ENCODE peak calls at places on chromosomes 3 and 15, in ten cellular contexts. One of them, this sample, is unnamed.
A peak's percentile ranks its signal among the peaks of the same experiment; 100 is the strongest.

GRCh38 chr15:48596841-48597240 is 48.7 kb downstream of the FBN1 start:
- DNase-seq in choroid plexus epithelial cell: no peak
- DNase-seq in ovary: no peak
- DNase-seq in A549: no peak
- DNase-seq in AG04450: no peak
- DNase-seq in SK-N-SH: no peak
- DNase-seq in cardiac fibroblast: no peak
- DNase-seq in BJ: no peak
- DNase-seq in tibial artery: no peak
- DNase-seq in astrocyte of the spinal cord: no peak
- DNase-seq in this sample: no peak

GRCh38 chr15:42796955-42797779 is 60.2 kb upstream of the CDAN1 start:
- DNase-seq in choroid plexus epithelial cell: peak; percentile 26
- DNase-seq in ovary: no peak
- DNase-seq in A549: no peak
- DNase-seq in AG04450: no peak
- DNase-seq in SK-N-SH: no peak
- DNase-seq in cardiac fibroblast: peak; percentile 48
- DNase-seq in BJ: no peak
- DNase-seq in tibial artery: no peak
- DNase-seq in astrocyte of the spinal cord: peak; percentile 19
- DNase-seq in this sample: no peak

GRCh38 chr3:166864473-166865467 is 515.3 kb downstream of the ZBBX start:
- DNase-seq in choroid plexus epithelial cell: no peak
- DNase-seq in ovary: no peak
- DNase-seq in A549: no peak
- DNase-seq in AG04450: no peak
- DNase-seq in SK-N-SH: no peak
- DNase-seq in cardiac fibroblast: no peak
- DNase-seq in BJ: no peak
- DNase-seq in tibial artery: no peak
- DNase-seq in astrocyte of the spinal cord: no peak
- DNase-seq in this sample: no peak

GRCh38 chr3:10408680-10409079 is 87.8 kb upstream of the SEC13 start:
- DNase-seq in choroid plexus epithelial cell: peak; percentile 15
- DNase-seq in ovary: no peak
- DNase-seq in A549: no peak
- DNase-seq in AG04450: no peak
- DNase-seq in SK-N-SH: no peak
- DNase-seq in cardiac fibroblast: no peak
- DNase-seq in BJ: no peak
- DNase-seq in tibial artery: no peak
- DNase-seq in astrocyte of the spinal cord: no peak
- DNase-seq in this sample: no peak

GRCh38 chr3:124599779-124600693 is 130.2 kb upstream of the UMPS start:
- DNase-seq in choroid plexus epithelial cell: no peak
- DNase-seq in ovary: no peak
- DNase-seq in A549: peak; percentile 9
- DNase-seq in AG04450: no peak
- DNase-seq in SK-N-SH: no peak
- DNase-seq in cardiac fibroblast: no peak
- DNase-seq in BJ: no peak
- DNase-seq in tibial artery: no peak
- DNase-seq in astrocyte of the spinal cord: no peak
- DNase-seq in this sample: no peak

GRCh38 chr3:11784962-11785361 is 61.7 kb downstream of the TAMM41 start:
- DNase-seq in choroid plexus epithelial cell: peak; percentile 5
- DNase-seq in ovary: no peak
- DNase-seq in A549: no peak
- DNase-seq in AG04450: no peak
- DNase-seq in SK-N-SH: peak; percentile 39
- DNase-seq in cardiac fibroblast: no peak
- DNase-seq in BJ: no peak
- DNase-seq in tibial artery: no peak
- DNase-seq in astrocyte of the spinal cord: no peak
- DNase-seq in this sample: no peak

GRCh38 chr15:29678504-29679034 is 143.7 kb downstream of the TJP1 start:
- DNase-seq in choroid plexus epithelial cell: no peak
- DNase-seq in ovary: no peak
- DNase-seq in A549: no peak
- DNase-seq in AG04450: no peak
- DNase-seq in SK-N-SH: no peak
- DNase-seq in cardiac fibroblast: no peak
- DNase-seq in BJ: no peak
- DNase-seq in tibial artery: no peak
- DNase-seq in astrocyte of the spinal cord: no peak
- DNase-seq in this sample: no peak

GRCh38 chr15:78075490-78076230 is 1.9 kb downstream of the TBC1D2B start:
- DNase-seq in choroid plexus epithelial cell: peak; percentile 96
- DNase-seq in ovary: peak; percentile 73
- DNase-seq in A549: peak; percentile 38
- DNase-seq in AG04450: peak; percentile 73
- DNase-seq in SK-N-SH: no peak
- DNase-seq in cardiac fibroblast: peak; percentile 92
- DNase-seq in BJ: peak; percentile 67
- DNase-seq in tibial artery: peak; percentile 82
- DNase-seq in astrocyte of the spinal cord: peak; percentile 93
- DNase-seq in this sample: no peak

GRCh38 chr3:160473978-160474377 is 24.4 kb upstream of the TRIM59 start:
- DNase-seq in choroid plexus epithelial cell: peak; percentile 96
- DNase-seq in ovary: no peak
- DNase-seq in A549: no peak
- DNase-seq in AG04450: peak; percentile 88
- DNase-seq in SK-N-SH: peak; percentile 71
- DNase-seq in cardiac fibroblast: peak; percentile 86
- DNase-seq in BJ: peak; percentile 84
- DNase-seq in tibial artery: no peak
- DNase-seq in astrocyte of the spinal cord: peak; percentile 92
- DNase-seq in this sample: peak; percentile 97

GRCh38 chr3:17384567-17385296 is 357.7 kb downstream of the TBC1D5 start:
- DNase-seq in choroid plexus epithelial cell: peak; percentile 39
- DNase-seq in ovary: no peak
- DNase-seq in A549: peak; percentile 14
- DNase-seq in AG04450: no peak
- DNase-seq in SK-N-SH: no peak
- DNase-seq in cardiac fibroblast: no peak
- DNase-seq in BJ: no peak
- DNase-seq in tibial artery: no peak
- DNase-seq in astrocyte of the spinal cord: no peak
- DNase-seq in this sample: no peak

GRCh38 chr3:186107148-186108105 is 1.5 kb downstream of the ETV5 start:
- DNase-seq in choroid plexus epithelial cell: peak; percentile 78
- DNase-seq in ovary: peak; percentile 61
- DNase-seq in A549: peak; percentile 63
- DNase-seq in AG04450: no peak
- DNase-seq in SK-N-SH: peak; percentile 73
- DNase-seq in cardiac fibroblast: peak; percentile 76
- DNase-seq in BJ: no peak
- DNase-seq in tibial artery: peak; percentile 76
- DNase-seq in astrocyte of the spinal cord: peak; percentile 81
- DNase-seq in this sample: no peak

GRCh38 chr3:189292667-189293478 is 121.1 kb downstream of the TPRG1 start:
- DNase-seq in choroid plexus epithelial cell: peak; percentile 26
- DNase-seq in ovary: no peak
- DNase-seq in A549: no peak
- DNase-seq in AG04450: no peak
- DNase-seq in SK-N-SH: no peak
- DNase-seq in cardiac fibroblast: no peak
- DNase-seq in BJ: no peak
- DNase-seq in tibial artery: no peak
- DNase-seq in astrocyte of the spinal cord: no peak
- DNase-seq in this sample: no peak

GRCh38 chr15:39142500-39142899 is 438.4 kb upstream of the THBS1 start:
- DNase-seq in choroid plexus epithelial cell: no peak
- DNase-seq in ovary: no peak
- DNase-seq in A549: no peak
- DNase-seq in AG04450: no peak
- DNase-seq in SK-N-SH: no peak
- DNase-seq in cardiac fibroblast: no peak
- DNase-seq in BJ: no peak
- DNase-seq in tibial artery: no peak
- DNase-seq in astrocyte of the spinal cord: no peak
- DNase-seq in this sample: no peak

GRCh38 chr3:99659965-99660364 is 21.6 kb downstream of the COL8A1 start:
- DNase-seq in choroid plexus epithelial cell: peak; percentile 96
- DNase-seq in ovary: no peak
- DNase-seq in A549: no peak
- DNase-seq in AG04450: no peak
- DNase-seq in SK-N-SH: no peak
- DNase-seq in cardiac fibroblast: peak; percentile 70
- DNase-seq in BJ: no peak
- DNase-seq in tibial artery: peak; percentile 91
- DNase-seq in astrocyte of the spinal cord: peak; percentile 82
- DNase-seq in this sample: no peak

GRCh38 chr3:142852009-142852408 is 36.9 kb downstream of the PCOLCE2 start:
- DNase-seq in choroid plexus epithelial cell: no peak
- DNase-seq in ovary: no peak
- DNase-seq in A549: no peak
- DNase-seq in AG04450: no peak
- DNase-seq in SK-N-SH: no peak
- DNase-seq in cardiac fibroblast: no peak
- DNase-seq in BJ: no peak
- DNase-seq in tibial artery: no peak
- DNase-seq in astrocyte of the spinal cord: no peak
- DNase-seq in this sample: no peak

GRCh38 chr3:151925419-151925818 is 52.0 kb downstream of the SUCNR1 start:
- DNase-seq in choroid plexus epithelial cell: no peak
- DNase-seq in ovary: no peak
- DNase-seq in A549: no peak
- DNase-seq in AG04450: no peak
- DNase-seq in SK-N-SH: no peak
- DNase-seq in cardiac fibroblast: no peak
- DNase-seq in BJ: no peak
- DNase-seq in tibial artery: no peak
- DNase-seq in astrocyte of the spinal cord: no peak
- DNase-seq in this sample: no peak

GRCh38 chr3:183513046-183513706 is 42.3 kb downstream of the KLHL6 start:
- DNase-seq in choroid plexus epithelial cell: no peak
- DNase-seq in ovary: no peak
- DNase-seq in A549: no peak
- DNase-seq in AG04450: no peak
- DNase-seq in SK-N-SH: no peak
- DNase-seq in cardiac fibroblast: no peak
- DNase-seq in BJ: no peak
- DNase-seq in tibial artery: no peak
- DNase-seq in astrocyte of the spinal cord: no peak
- DNase-seq in this sample: no peak

DNA sequence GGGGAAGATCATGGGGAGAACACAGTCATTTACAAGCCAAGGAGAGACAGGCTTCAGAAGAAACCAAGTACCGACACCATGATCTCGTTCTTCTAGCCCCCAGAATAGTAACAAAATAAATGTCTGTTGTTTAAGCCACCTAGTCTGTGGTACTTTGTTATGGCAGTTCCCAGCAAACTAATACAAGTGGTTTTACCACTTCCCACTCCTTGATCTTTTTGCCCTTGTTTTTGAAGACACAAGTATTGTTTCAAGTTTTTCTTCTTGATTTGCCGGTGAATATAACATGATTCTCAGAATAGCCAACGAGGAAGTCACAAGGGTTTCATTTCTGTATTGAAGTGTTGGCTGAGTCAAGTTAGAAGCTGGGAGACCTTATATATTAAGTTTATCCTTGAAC is 220.3 kb downstream of the SOX2 start:
- DNase-seq in choroid plexus epithelial cell: no peak
- DNase-seq in ovary: no peak
- DNase-seq in A549: no peak
- DNase-seq in AG04450: no peak
- DNase-seq in SK-N-SH: no peak
- DNase-seq in cardiac fibroblast: no peak
- DNase-seq in BJ: no peak
- DNase-seq in tibial artery: no peak
- DNase-seq in astrocyte of the spinal cord: no peak
- DNase-seq in this sample: no peak
- TF ChIP-seq CTCF in choroid plexus epithelial cell: no peak
- TF ChIP-seq CTCF in ovary: no peak
- TF ChIP-seq CTCF in A549: no peak
- TF ChIP-seq CTCF in AG04450: no peak
- TF ChIP-seq CTCF in SK-N-SH: no peak
- TF ChIP-seq CTCF in cardiac fibroblast: no peak
- TF ChIP-seq CTCF in BJ: no peak
- TF ChIP-seq CTCF in tibial artery: no peak
- TF ChIP-seq CTCF in astrocyte of the spinal cord: no peak
- TF ChIP-seq CTCF in this sample: no peak

GRCh38 chr3:40615916-40616315 is 91.2 kb downstream of the ZNF621 start:
- DNase-seq in choroid plexus epithelial cell: no peak
- DNase-seq in ovary: no peak
- DNase-seq in A549: no peak
- DNase-seq in AG04450: no peak
- DNase-seq in SK-N-SH: no peak
- DNase-seq in cardiac fibroblast: no peak
- DNase-seq in BJ: no peak
- DNase-seq in tibial artery: no peak
- DNase-seq in astrocyte of the spinal cord: no peak
- DNase-seq in this sample: no peak
- H3K4me3 ChIP-seq in choroid plexus epithelial cell: no peak overlapping the region
- H3K4me3 ChIP-seq in ovary: no peak overlapping the region
- H3K4me3 ChIP-seq in A549: no peak overlapping the region
- H3K4me3 ChIP-seq in AG04450: no peak overlapping the region
- H3K4me3 ChIP-seq in SK-N-SH: no peak overlapping the region
- H3K4me3 ChIP-seq in cardiac fibroblast: no peak overlapping the region
- H3K4me3 ChIP-seq in BJ: no peak overlapping the region
- H3K4me3 ChIP-seq in tibial artery: no peak overlapping the region
- H3K4me3 ChIP-seq in astrocyte of the spinal cord: peak overlapping the region; percentile 7
- H3K4me3 ChIP-seq in this sample: no peak overlapping the region

DNA sequence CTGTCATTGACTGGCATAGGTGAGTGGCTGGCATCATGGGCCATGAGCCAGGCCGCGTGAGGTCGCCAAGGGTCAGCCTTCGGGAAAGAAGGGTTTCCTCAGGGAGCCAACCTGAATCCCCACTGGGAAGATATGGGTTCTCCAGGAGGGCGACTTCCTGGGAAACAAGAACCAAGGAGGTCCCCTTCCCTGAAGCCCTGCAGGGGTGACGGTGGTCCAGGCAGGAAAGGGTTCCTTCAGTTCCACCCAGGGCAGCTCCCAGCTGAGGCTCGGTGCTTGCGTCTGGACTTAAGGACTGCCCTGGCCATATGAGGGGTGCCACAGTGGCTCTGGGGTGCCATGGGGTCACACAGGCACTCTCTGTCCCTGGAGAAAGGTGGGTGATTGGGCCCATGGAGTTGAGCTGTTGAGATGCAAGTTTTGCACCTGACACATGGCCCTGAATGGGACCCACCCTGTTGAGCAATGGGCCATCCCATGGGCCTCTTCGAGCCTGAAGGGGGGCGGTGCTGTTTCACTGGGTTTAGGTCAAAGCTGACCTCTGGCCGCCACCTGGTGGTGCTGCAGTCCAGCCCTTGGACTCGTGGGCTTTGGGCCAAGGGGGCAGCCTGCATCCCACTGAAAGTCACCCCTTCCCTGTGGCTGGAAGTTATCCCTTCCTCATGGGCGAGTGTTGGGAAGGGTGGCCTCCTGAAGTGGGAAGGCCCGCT is 228.1 kb downstream of the SNRPN start:
- DNase-seq in choroid plexus epithelial cell: no peak
- DNase-seq in ovary: peak; percentile 13
- DNase-seq in A549: no peak
- DNase-seq in AG04450: no peak
- DNase-seq in SK-N-SH: no peak
- DNase-seq in cardiac fibroblast: no peak
- DNase-seq in BJ: no peak
- DNase-seq in tibial artery: peak; percentile 20
- DNase-seq in astrocyte of the spinal cord: no peak
- DNase-seq in this sample: no peak
- TF ChIP-seq CTCF in choroid plexus epithelial cell: no peak
- TF ChIP-seq CTCF in ovary: no peak
- TF ChIP-seq CTCF in A549: no peak
- TF ChIP-seq CTCF in AG04450: no peak
- TF ChIP-seq CTCF in SK-N-SH: no peak
- TF ChIP-seq CTCF in cardiac fibroblast: no peak
- TF ChIP-seq CTCF in BJ: no peak
- TF ChIP-seq CTCF in tibial artery: no peak
- TF ChIP-seq CTCF in astrocyte of the spinal cord: no peak
- TF ChIP-seq CTCF in this sample: no peak

GRCh38 chr3:50502584-50503423 is 630 bp downstream of the CACNA2D2 start:
- DNase-seq in choroid plexus epithelial cell: no peak
- DNase-seq in ovary: peak; percentile 47
- DNase-seq in A549: no peak
- DNase-seq in AG04450: no peak
- DNase-seq in SK-N-SH: peak; percentile 82
- DNase-seq in cardiac fibroblast: no peak
- DNase-seq in BJ: no peak
- DNase-seq in tibial artery: no peak
- DNase-seq in astrocyte of the spinal cord: no peak
- DNase-seq in this sample: no peak
- H3K4me3 ChIP-seq in choroid plexus epithelial cell: no peak overlapping the region
- H3K4me3 ChIP-seq in ovary: peak overlapping the region; percentile 45
- H3K4me3 ChIP-seq in A549: peak overlapping the region; percentile 67
- H3K4me3 ChIP-seq in AG04450: no peak overlapping the region
- H3K4me3 ChIP-seq in SK-N-SH: peak overlapping the region; percentile 58
- H3K4me3 ChIP-seq in cardiac fibroblast: no peak overlapping the region
- H3K4me3 ChIP-seq in BJ: no peak overlapping the region
- H3K4me3 ChIP-seq in tibial artery: peak overlapping the region; percentile 53
- H3K4me3 ChIP-seq in astrocyte of the spinal cord: no peak overlapping the region
- H3K4me3 ChIP-seq in this sample: peak overlapping the region; percentile 17

This sample was measured in HFF-Myc.